ENCODE peak calls at places on chromosome 1, in nine cellular contexts. One of them, this sample, is unnamed.

GRCh38 chr1:37471345-37472231 is 2.8 kb upstream of the ZC3H12A start:
- DNase-seq in mucosa of gallbladder: peak; percentile 83
- DNase-seq in activated CD4-positive, alpha-beta T cell treated with anti-CD3 and anti-CD28 coated beads, Interleukin-2, amount 50 U/mL, for 24 hours: no peak
- DNase-seq in activated T-cell treated with anti-CD3 and anti-CD28 coated beads for 1 hour: no peak
- DNase-seq in caudate nucleus: no peak
- DNase-seq in stimulated activated CD8-positive, alpha-beta memory T cell treated with anti-CD3 and anti-CD28 coated beads, Interleukin-15, amount 100 ng/mL, for 4 hours: no peak
- DNase-seq in stimulated activated naive B cell treated with anti-CD40 and anti-IgM and Interleukin-4, amounts not matched to agents 10 μg/mL and 1 μg/mL and 100 μg/mL, for 72 hours: no peak
- DNase-seq in epithelial cell of esophagus: peak; percentile 88
- DNase-seq in SHP77: peak; percentile 82
- DNase-seq in this sample: no peak

GRCh38 chr1:192491804-192492554 is 83.6 kb upstream of the RGS1 start:
- DNase-seq in mucosa of gallbladder: no peak
- DNase-seq in activated CD4-positive, alpha-beta T cell treated with anti-CD3 and anti-CD28 coated beads, Interleukin-2, amount 50 U/mL, for 24 hours: no peak
- DNase-seq in activated T-cell treated with anti-CD3 and anti-CD28 coated beads for 1 hour: no peak
- DNase-seq in caudate nucleus: no peak
- DNase-seq in stimulated activated CD8-positive, alpha-beta memory T cell treated with anti-CD3 and anti-CD28 coated beads, Interleukin-15, amount 100 ng/mL, for 4 hours: no peak
- DNase-seq in stimulated activated naive B cell treated with anti-CD40 and anti-IgM and Interleukin-4, amounts not matched to agents 10 μg/mL and 1 μg/mL and 100 μg/mL, for 72 hours: no peak
- DNase-seq in epithelial cell of esophagus: peak; percentile 17
- DNase-seq in SHP77: no peak
- DNase-seq in this sample: no peak

GRCh38 chr1:201016211-201016651 is 7.3 kb downstream of the KIF21B start:
- DNase-seq in mucosa of gallbladder: no peak
- DNase-seq in activated CD4-positive, alpha-beta T cell treated with anti-CD3 and anti-CD28 coated beads, Interleukin-2, amount 50 U/mL, for 24 hours: no peak
- DNase-seq in activated T-cell treated with anti-CD3 and anti-CD28 coated beads for 1 hour: no peak
- DNase-seq in caudate nucleus: no peak
- DNase-seq in stimulated activated CD8-positive, alpha-beta memory T cell treated with anti-CD3 and anti-CD28 coated beads, Interleukin-15, amount 100 ng/mL, for 4 hours: no peak
- DNase-seq in stimulated activated naive B cell treated with anti-CD40 and anti-IgM and Interleukin-4, amounts not matched to agents 10 μg/mL and 1 μg/mL and 100 μg/mL, for 72 hours: no peak
- DNase-seq in epithelial cell of esophagus: peak; percentile 8
- DNase-seq in SHP77: peak; percentile 23
- DNase-seq in this sample: no peak

GRCh38 chr1:3900969-3901529 is 977 bp upstream of the C1orf174 start:
- DNase-seq in mucosa of gallbladder: peak; percentile 98
- DNase-seq in activated CD4-positive, alpha-beta T cell treated with anti-CD3 and anti-CD28 coated beads, Interleukin-2, amount 50 U/mL, for 24 hours: peak; percentile 81
- DNase-seq in activated T-cell treated with anti-CD3 and anti-CD28 coated beads for 1 hour: peak; percentile 64
- DNase-seq in caudate nucleus: no peak
- DNase-seq in stimulated activated CD8-positive, alpha-beta memory T cell treated with anti-CD3 and anti-CD28 coated beads, Interleukin-15, amount 100 ng/mL, for 4 hours: peak; percentile 75
- DNase-seq in stimulated activated naive B cell treated with anti-CD40 and anti-IgM and Interleukin-4, amounts not matched to agents 10 μg/mL and 1 μg/mL and 100 μg/mL, for 72 hours: peak; percentile 97
- DNase-seq in epithelial cell of esophagus: peak; percentile 98
- DNase-seq in SHP77: peak; percentile 92
- DNase-seq in this sample: peak; percentile 88

GRCh38 chr1:46613661-46614603 is 2.7 kb downstream of the MOB3C start:
- DNase-seq in mucosa of gallbladder: peak; percentile 83
- DNase-seq in activated CD4-positive, alpha-beta T cell treated with anti-CD3 and anti-CD28 coated beads, Interleukin-2, amount 50 U/mL, for 24 hours: no peak
- DNase-seq in activated T-cell treated with anti-CD3 and anti-CD28 coated beads for 1 hour: no peak
- DNase-seq in caudate nucleus: no peak
- DNase-seq in stimulated activated CD8-positive, alpha-beta memory T cell treated with anti-CD3 and anti-CD28 coated beads, Interleukin-15, amount 100 ng/mL, for 4 hours: no peak
- DNase-seq in stimulated activated naive B cell treated with anti-CD40 and anti-IgM and Interleukin-4, amounts not matched to agents 10 μg/mL and 1 μg/mL and 100 μg/mL, for 72 hours: peak; percentile 31
- DNase-seq in epithelial cell of esophagus: peak; percentile 72
- DNase-seq in SHP77: peak; percentile 14
- DNase-seq in this sample: no peak

GRCh38 chr1:27166351-27166802 is 11.5 kb upstream of the SLC9A1 start:
- DNase-seq in mucosa of gallbladder: no peak
- DNase-seq in activated CD4-positive, alpha-beta T cell treated with anti-CD3 and anti-CD28 coated beads, Interleukin-2, amount 50 U/mL, for 24 hours: no peak
- DNase-seq in activated T-cell treated with anti-CD3 and anti-CD28 coated beads for 1 hour: no peak
- DNase-seq in caudate nucleus: no peak
- DNase-seq in stimulated activated CD8-positive, alpha-beta memory T cell treated with anti-CD3 and anti-CD28 coated beads, Interleukin-15, amount 100 ng/mL, for 4 hours: no peak
- DNase-seq in stimulated activated naive B cell treated with anti-CD40 and anti-IgM and Interleukin-4, amounts not matched to agents 10 μg/mL and 1 μg/mL and 100 μg/mL, for 72 hours: no peak
- DNase-seq in epithelial cell of esophagus: peak; percentile 66
- DNase-seq in SHP77: no peak
- DNase-seq in this sample: no peak

GRCh38 chr1:55168353-55168752 is 46.8 kb downstream of the USP24 start:
- DNase-seq in mucosa of gallbladder: no peak
- DNase-seq in activated CD4-positive, alpha-beta T cell treated with anti-CD3 and anti-CD28 coated beads, Interleukin-2, amount 50 U/mL, for 24 hours: no peak
- DNase-seq in activated T-cell treated with anti-CD3 and anti-CD28 coated beads for 1 hour: no peak
- DNase-seq in caudate nucleus: no peak
- DNase-seq in stimulated activated CD8-positive, alpha-beta memory T cell treated with anti-CD3 and anti-CD28 coated beads, Interleukin-15, amount 100 ng/mL, for 4 hours: no peak
- DNase-seq in stimulated activated naive B cell treated with anti-CD40 and anti-IgM and Interleukin-4, amounts not matched to agents 10 μg/mL and 1 μg/mL and 100 μg/mL, for 72 hours: no peak
- DNase-seq in epithelial cell of esophagus: no peak
- DNase-seq in SHP77: no peak
- DNase-seq in this sample: no peak

GRCh38 chr1:109768335-109768650 is 4.6 kb upstream of the EPS8L3 start:
- DNase-seq in mucosa of gallbladder: no peak
- DNase-seq in activated CD4-positive, alpha-beta T cell treated with anti-CD3 and anti-CD28 coated beads, Interleukin-2, amount 50 U/mL, for 24 hours: no peak
- DNase-seq in activated T-cell treated with anti-CD3 and anti-CD28 coated beads for 1 hour: no peak
- DNase-seq in caudate nucleus: no peak
- DNase-seq in stimulated activated CD8-positive, alpha-beta memory T cell treated with anti-CD3 and anti-CD28 coated beads, Interleukin-15, amount 100 ng/mL, for 4 hours: no peak
- DNase-seq in stimulated activated naive B cell treated with anti-CD40 and anti-IgM and Interleukin-4, amounts not matched to agents 10 μg/mL and 1 μg/mL and 100 μg/mL, for 72 hours: no peak
- DNase-seq in epithelial cell of esophagus: no peak
- DNase-seq in SHP77: no peak
- DNase-seq in this sample: no peak

GRCh38 chr1:243477676-243478075 is 221.8 kb downstream of the SDCCAG8 start:
- DNase-seq in mucosa of gallbladder: no peak
- DNase-seq in activated CD4-positive, alpha-beta T cell treated with anti-CD3 and anti-CD28 coated beads, Interleukin-2, amount 50 U/mL, for 24 hours: no peak
- DNase-seq in activated T-cell treated with anti-CD3 and anti-CD28 coated beads for 1 hour: no peak
- DNase-seq in caudate nucleus: no peak
- DNase-seq in stimulated activated CD8-positive, alpha-beta memory T cell treated with anti-CD3 and anti-CD28 coated beads, Interleukin-15, amount 100 ng/mL, for 4 hours: no peak
- DNase-seq in stimulated activated naive B cell treated with anti-CD40 and anti-IgM and Interleukin-4, amounts not matched to agents 10 μg/mL and 1 μg/mL and 100 μg/mL, for 72 hours: no peak
- DNase-seq in epithelial cell of esophagus: no peak
- DNase-seq in SHP77: no peak
- DNase-seq in this sample: no peak

GRCh38 chr1:50873458-50874187 is 86.4 kb downstream of the FAF1 start:
- DNase-seq in mucosa of gallbladder: peak; percentile 71
- DNase-seq in activated CD4-positive, alpha-beta T cell treated with anti-CD3 and anti-CD28 coated beads, Interleukin-2, amount 50 U/mL, for 24 hours: peak; percentile 47
- DNase-seq in activated T-cell treated with anti-CD3 and anti-CD28 coated beads for 1 hour: peak; percentile 44
- DNase-seq in caudate nucleus: no peak
- DNase-seq in stimulated activated CD8-positive, alpha-beta memory T cell treated with anti-CD3 and anti-CD28 coated beads, Interleukin-15, amount 100 ng/mL, for 4 hours: peak; percentile 32
- DNase-seq in stimulated activated naive B cell treated with anti-CD40 and anti-IgM and Interleukin-4, amounts not matched to agents 10 μg/mL and 1 μg/mL and 100 μg/mL, for 72 hours: peak; percentile 72
- DNase-seq in epithelial cell of esophagus: peak; percentile 77
- DNase-seq in SHP77: peak; percentile 22
- DNase-seq in this sample: peak; percentile 74

This sample was measured in memory B cell.